ENCODE peak calls at places on chromosomes 1 and 21, in six cellular contexts. One of them, this sample, is unnamed.

GRCh38 chr1:226636847-226637096 is 88.2 kb downstream of the STUM start:
- DNase-seq in transverse colon: no peak
- DNase-seq in astrocyte of the cerebellum: no peak
- DNase-seq in GM20000: no peak
- DNase-seq in nephron progenitor cell: no peak
- DNase-seq in ovary: no peak
- DNase-seq in this sample: no peak

GRCh38 chr1:37752583-37753471 is 12.1 kb downstream of the EPHA10 start:
- DNase-seq in transverse colon: peak; percentile 54
- DNase-seq in astrocyte of the cerebellum: no peak
- DNase-seq in GM20000: peak; percentile 86
- DNase-seq in nephron progenitor cell: peak; percentile 72
- DNase-seq in ovary: no peak
- DNase-seq in this sample: no peak

GRCh38 chr1:16151985-16152384 is 3.9 kb downstream of the EPHA2 start:
- DNase-seq in transverse colon: no peak
- DNase-seq in astrocyte of the cerebellum: no peak
- DNase-seq in GM20000: no peak
- DNase-seq in nephron progenitor cell: no peak
- DNase-seq in ovary: no peak
- DNase-seq in this sample: no peak

GRCh38 chr1:73771396-73771795 is 426.6 kb downstream of the LRRIQ3 start:
- DNase-seq in transverse colon: no peak
- DNase-seq in astrocyte of the cerebellum: no peak
- DNase-seq in GM20000: no peak
- DNase-seq in nephron progenitor cell: no peak
- DNase-seq in ovary: no peak
- DNase-seq in this sample: no peak

GRCh38 chr1:15452866-15453571 is 3.5 kb upstream of the CELA2A start:
- DNase-seq in transverse colon: no peak
- DNase-seq in astrocyte of the cerebellum: no peak
- DNase-seq in GM20000: no peak
- DNase-seq in nephron progenitor cell: no peak
- DNase-seq in ovary: no peak
- DNase-seq in this sample: no peak

GRCh38 chr1:235060607-235061470 is 67.8 kb downstream of the TOMM20 start:
- DNase-seq in transverse colon: peak; percentile 54
- DNase-seq in astrocyte of the cerebellum: no peak
- DNase-seq in GM20000: no peak
- DNase-seq in nephron progenitor cell: no peak
- DNase-seq in ovary: no peak
- DNase-seq in this sample: peak; percentile 76

GRCh38 chr1:62194651-62195282 is at the start of gene L1TD1:
- DNase-seq in transverse colon: peak; percentile 77
- DNase-seq in astrocyte of the cerebellum: no peak
- DNase-seq in GM20000: peak; percentile 14
- DNase-seq in nephron progenitor cell: peak; percentile 37
- DNase-seq in ovary: no peak
- DNase-seq in this sample: no peak

GRCh38 chr1:40386796-40387195 is 13.3 kb downstream of the SMAP2 start:
- DNase-seq in transverse colon: no peak
- DNase-seq in astrocyte of the cerebellum: no peak
- DNase-seq in GM20000: no peak
- DNase-seq in nephron progenitor cell: no peak
- DNase-seq in ovary: no peak
- DNase-seq in this sample: no peak

DNA sequence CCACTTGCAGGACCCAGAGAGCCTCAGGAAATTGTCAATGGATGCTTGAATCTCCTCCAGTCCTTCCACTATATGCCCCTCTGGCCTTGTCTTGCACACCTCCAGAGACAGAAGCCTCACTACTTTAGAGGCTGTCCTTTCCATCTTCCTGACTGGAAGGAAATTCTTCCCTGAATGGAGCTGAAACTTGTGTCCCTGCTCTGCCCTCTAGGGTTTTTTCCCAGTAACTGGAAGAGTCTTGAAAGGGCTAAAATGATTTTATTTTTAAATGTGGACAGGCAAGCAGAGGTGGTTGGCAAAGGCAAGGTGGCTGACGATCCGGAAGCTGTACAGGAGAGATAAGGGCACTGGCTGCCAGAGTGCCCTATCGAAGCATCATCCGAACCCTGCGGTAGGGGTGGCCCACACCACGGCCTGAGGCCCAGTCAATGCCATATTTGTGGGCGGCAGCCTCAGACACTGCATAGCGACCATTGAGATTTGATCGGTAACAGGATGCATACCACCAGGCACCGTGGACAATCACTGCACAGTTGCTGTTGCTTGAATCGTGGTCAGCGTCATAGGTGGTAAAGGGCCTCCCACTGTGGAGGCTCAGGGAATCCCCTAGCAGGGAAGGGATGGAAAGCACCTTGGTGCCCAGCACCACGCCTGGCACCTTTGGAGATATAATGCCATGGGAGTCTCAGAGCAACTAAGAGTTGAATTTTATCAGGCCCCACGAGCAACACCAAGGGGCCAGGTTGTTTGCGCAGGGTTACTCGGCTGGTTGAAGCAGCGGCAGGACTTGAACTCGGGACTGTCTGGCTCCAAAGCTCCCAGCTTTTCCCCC is 2.3 kb upstream of the MAP3K6 start:
- DNase-seq in transverse colon: no peak
- DNase-seq in astrocyte of the cerebellum: no peak
- DNase-seq in GM20000: no peak
- DNase-seq in nephron progenitor cell: no peak
- DNase-seq in ovary: no peak
- DNase-seq in this sample: peak; percentile 35
- TF ChIP-seq CTCF in transverse colon: no peak
- TF ChIP-seq CTCF in astrocyte of the cerebellum: peak; percentile 38
- TF ChIP-seq CTCF in GM20000: no peak
- TF ChIP-seq CTCF in nephron progenitor cell: no peak
- TF ChIP-seq CTCF in ovary: no peak
- TF ChIP-seq CTCF in this sample: peak; percentile 22

DNA sequence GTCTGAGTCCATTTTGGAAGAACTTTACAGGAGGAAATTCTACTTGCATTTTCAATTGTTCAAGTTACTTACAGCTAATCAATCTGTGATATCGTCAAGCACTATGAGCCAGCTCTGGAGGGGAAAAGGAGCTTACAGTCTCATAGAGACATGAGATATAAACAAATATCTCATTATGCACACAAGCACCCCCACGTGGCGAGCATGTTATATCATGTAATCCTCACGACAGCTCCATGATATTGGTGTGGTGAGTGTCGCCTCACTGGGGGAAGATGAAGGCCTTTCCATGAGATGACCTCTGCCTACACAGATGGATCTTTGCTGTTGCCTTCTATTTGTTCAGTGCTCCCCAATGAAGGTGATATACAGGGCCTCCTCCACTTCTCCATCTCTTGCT is 34.6 kb downstream of the TNR start:
- DNase-seq in transverse colon: no peak
- DNase-seq in astrocyte of the cerebellum: no peak
- DNase-seq in GM20000: no peak
- DNase-seq in nephron progenitor cell: no peak
- DNase-seq in ovary: no peak
- DNase-seq in this sample: peak; percentile 25
- TF ChIP-seq CTCF in transverse colon: no peak
- TF ChIP-seq CTCF in astrocyte of the cerebellum: no peak
- TF ChIP-seq CTCF in GM20000: no peak
- TF ChIP-seq CTCF in nephron progenitor cell: no peak
- TF ChIP-seq CTCF in ovary: no peak
- TF ChIP-seq CTCF in this sample: no peak

DNA sequence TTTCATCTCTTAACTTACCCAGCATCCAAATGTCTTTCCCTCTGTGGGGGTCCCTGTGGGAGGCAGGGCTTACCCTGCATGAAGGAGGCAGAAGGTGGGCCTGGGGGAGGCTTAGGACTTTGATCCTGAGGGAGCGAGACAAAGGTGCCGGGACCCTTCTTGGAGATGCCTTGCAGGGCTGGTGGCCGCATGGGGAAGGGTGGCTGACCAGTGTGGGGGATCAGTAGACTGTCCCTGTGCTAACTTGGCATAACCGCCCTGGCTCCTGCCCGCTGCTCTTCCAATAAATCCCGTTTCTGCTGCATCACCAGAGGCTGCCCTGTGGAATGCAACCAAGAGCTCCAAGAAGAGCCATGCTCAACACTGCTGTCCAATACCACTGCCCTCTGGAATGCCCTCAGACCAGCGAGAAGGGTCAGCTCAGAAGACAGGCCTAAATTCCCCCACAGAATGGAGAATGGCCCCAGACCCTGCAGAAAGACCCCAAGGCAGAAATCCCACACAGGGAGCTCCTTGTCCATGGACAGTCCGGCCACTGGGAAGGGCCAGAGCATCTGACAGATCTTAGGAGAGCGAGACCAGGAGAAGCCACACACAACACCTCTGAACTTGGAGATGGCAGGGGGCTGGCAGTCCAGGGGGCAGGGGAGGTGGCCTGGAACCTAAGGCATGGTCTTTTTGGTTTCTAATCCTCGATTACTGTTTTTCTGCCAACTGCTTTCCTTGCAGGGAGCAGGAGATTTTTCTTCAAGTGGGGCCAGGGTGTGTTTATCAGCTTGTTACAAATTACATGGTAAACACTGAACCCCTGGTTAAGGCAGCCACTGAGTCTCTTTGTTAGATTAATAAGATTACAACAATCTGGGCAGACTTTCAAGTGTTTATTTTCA is 46.7 kb upstream of the DMRTB1 start:
- DNase-seq in transverse colon: no peak
- DNase-seq in astrocyte of the cerebellum: peak; percentile 58
- DNase-seq in GM20000: no peak
- DNase-seq in nephron progenitor cell: no peak
- DNase-seq in ovary: no peak
- DNase-seq in this sample: no peak
- TF ChIP-seq CTCF in transverse colon: no peak
- TF ChIP-seq CTCF in astrocyte of the cerebellum: no peak
- TF ChIP-seq CTCF in GM20000: no peak
- TF ChIP-seq CTCF in nephron progenitor cell: no peak
- TF ChIP-seq CTCF in ovary: no peak
- TF ChIP-seq CTCF in this sample: no peak

GRCh38 chr1:67700692-67701410 is 15.8 kb downstream of the GADD45A start:
- DNase-seq in transverse colon: no peak
- DNase-seq in astrocyte of the cerebellum: peak; percentile 34
- DNase-seq in GM20000: peak; percentile 16
- DNase-seq in nephron progenitor cell: peak; percentile 52
- DNase-seq in ovary: no peak
- DNase-seq in this sample: peak; percentile 50
- TF ChIP-seq CTCF in transverse colon: no peak
- TF ChIP-seq CTCF in astrocyte of the cerebellum: peak; percentile 29
- TF ChIP-seq CTCF in GM20000: no peak
- TF ChIP-seq CTCF in nephron progenitor cell: peak; percentile 45
- TF ChIP-seq CTCF in ovary: no peak
- TF ChIP-seq CTCF in this sample: no peak

GRCh38 chr1:21926065-21926464 is 11.0 kb downstream of the HSPG2 start:
- DNase-seq in transverse colon: no peak
- DNase-seq in astrocyte of the cerebellum: no peak
- DNase-seq in GM20000: no peak
- DNase-seq in nephron progenitor cell: no peak
- DNase-seq in ovary: no peak
- DNase-seq in this sample: no peak
- TF ChIP-seq CTCF in transverse colon: no peak
- TF ChIP-seq CTCF in astrocyte of the cerebellum: no peak
- TF ChIP-seq CTCF in GM20000: no peak
- TF ChIP-seq CTCF in nephron progenitor cell: no peak
- TF ChIP-seq CTCF in ovary: no peak
- TF ChIP-seq CTCF in this sample: no peak

DNA sequence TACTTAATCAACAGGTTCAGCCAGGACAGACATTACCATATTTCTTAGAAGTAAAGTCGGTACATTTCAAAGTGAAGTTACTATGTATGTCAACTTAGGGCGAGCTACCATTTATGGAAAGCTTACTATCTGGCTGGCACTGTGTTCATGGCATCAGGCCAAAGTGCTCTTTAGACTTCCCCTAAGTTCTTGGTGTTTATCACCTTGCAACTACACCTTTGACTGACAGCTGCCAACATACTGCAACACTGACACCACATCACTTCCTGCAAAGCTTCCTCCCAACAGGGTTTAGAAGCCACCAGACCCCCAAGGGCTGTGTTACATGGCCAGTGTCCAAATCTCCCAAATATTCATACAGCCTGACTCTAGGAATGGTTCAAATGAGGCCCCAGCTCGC is 61.0 kb downstream of the TIAM1 start:
- DNase-seq in transverse colon: no peak
- DNase-seq in astrocyte of the cerebellum: no peak
- DNase-seq in GM20000: no peak
- DNase-seq in nephron progenitor cell: no peak
- DNase-seq in ovary: no peak
- DNase-seq in this sample: peak; percentile 38
- TF ChIP-seq CTCF in transverse colon: no peak
- TF ChIP-seq CTCF in astrocyte of the cerebellum: no peak
- TF ChIP-seq CTCF in GM20000: no peak
- TF ChIP-seq CTCF in nephron progenitor cell: no peak
- TF ChIP-seq CTCF in ovary: no peak
- TF ChIP-seq CTCF in this sample: no peak

GRCh38 chr21:29372063-29372802 is 73.5 kb downstream of the BACH1 start:
- DNase-seq in transverse colon: peak; percentile 42
- DNase-seq in astrocyte of the cerebellum: peak; percentile 81
- DNase-seq in GM20000: peak; percentile 73
- DNase-seq in nephron progenitor cell: peak; percentile 50
- DNase-seq in ovary: peak; percentile 64
- DNase-seq in this sample: peak; percentile 86
- TF ChIP-seq CTCF in transverse colon: peak; percentile 85
- TF ChIP-seq CTCF in astrocyte of the cerebellum: peak; percentile 63
- TF ChIP-seq CTCF in GM20000: peak; percentile 49
- TF ChIP-seq CTCF in nephron progenitor cell: peak; percentile 68
- TF ChIP-seq CTCF in ovary: peak; percentile 75
- TF ChIP-seq CTCF in this sample: peak; percentile 69